ENCODE peak calls at places on chromosomes 16 and 17, in six cellular contexts. Q, E, C, D, A and M are unnamed samples.

GRCh38 chr17:41666336-41666680 is 22.4 kb upstream of the EIF1 start:
- DNase-seq in E (peak), D (peak), C (peak), A (peak), Q (peak), M (peak)

GRCh38 chr16:69563605-69564580 is 1.9 kb upstream of the NFAT5 start:
- DNase-seq in C (peak), A (no peak), E (peak), Q (no peak), D (no peak), M (peak)

GRCh38 chr17:17017343-17018014 is 24.8 kb upstream of the MPRIP start:
- DNase-seq in C (no peak), E (no peak), D (no peak), Q (no peak), A (no peak), M (no peak)

GRCh38 chr16:54649846-54650245 is 280.8 kb upstream of the IRX5 start:
- DNase-seq in Q (no peak), A (no peak), C (no peak), E (peak), D (no peak), M (no peak)

GRCh38 chr17:42603318-42603717 is 5.9 kb downstream of the RETREG3 start:
- DNase-seq in C (no peak), Q (no peak), E (no peak), A (no peak), D (no peak), M (no peak)

GRCh38 chr16:15518412-15519351 is 84.3 kb downstream of the BMERB1 start:
- DNase-seq in E (peak), A (no peak), Q (no peak), C (no peak), D (peak), M (no peak)

GRCh38 chr17:560379-560935 is 154.2 kb downstream of the VPS53 start:
- DNase-seq in D (no peak), Q (no peak), E (peak), C (no peak), A (no peak), M (no peak)

GRCh38 chr16:66444049-66444481 is 17.0 kb downstream of the BEAN1 start:
- DNase-seq in Q (peak), A (no peak), E (no peak), D (no peak), C (no peak), M (no peak)

GRCh38 chr16:54175169-54175551 is 111.4 kb downstream of the IRX3 start:
- DNase-seq in Q (peak), D (no peak), C (no peak), A (no peak), E (no peak), M (no peak)

GRCh38 chr17:33200587-33200986 is 92.5 kb downstream of the ASIC2 start:
- DNase-seq in D (peak), E (peak), Q (peak), C (no peak), A (no peak), M (no peak)

GRCh38 chr16:3454093-3454492 is 10.6 kb downstream of the NAA60 start:
- DNase-seq in D (no peak), A (no peak), Q (no peak), C (no peak), E (peak), M (no peak)